ENCODE peak calls at places on chromosomes 2 and 18, in eight cellular contexts. J is right lobe of liver, Z is WTC11, T is glutamatergic neuron, P is fibroblast of mammary gland, Y is kidney, Q is tibial artery, C is upper lobe of left lung. G is an unnamed sample.
A peak's percentile ranks its signal among the peaks of the same experiment; 100 is the strongest.

GRCh38 chr2:67772216-67773180 is 290.3 kb downstream of the C1D start:
- DNase-seq in J (no peak), Z (no peak), T (no peak), P (peak; percentile 39), Y (no peak), Q (no peak), C (no peak), G (no peak)

GRCh38 chr2:8030694-8031303 is 651.1 kb upstream of the ID2 start:
- DNase-seq in J (no peak), Z (no peak), T (no peak), P (no peak), Y (no peak), Q (no peak), C (no peak), G (no peak)

GRCh38 chr18:48837676-48838075 is 113.1 kb downstream of the SMAD7 start:
- DNase-seq in J (peak; percentile 31), Z (no peak), T (peak; percentile 4), P (no peak), Y (peak; percentile 46), Q (peak; percentile 46), C (no peak), G (no peak)

GRCh38 chr18:59881728-59882685 is 17.8 kb upstream of the PMAIP1 start:
- DNase-seq in J (no peak), Z (no peak), T (no peak), P (peak; percentile 43), Y (no peak), Q (no peak), C (no peak), G (no peak)

GRCh38 chr2:67548317-67549095 is 151.4 kb downstream of the ETAA1 start:
- DNase-seq in J (no peak), Z (no peak), T (no peak), P (no peak), Y (no peak), Q (no peak), C (no peak), G (no peak)

GRCh38 chr2:3073196-3073595 is 304.4 kb downstream of the EIPR1 start:
- DNase-seq in J (no peak), Z (no peak), T (no peak), P (no peak), Y (no peak), Q (no peak), C (no peak), G (no peak)

GRCh38 chr2:217459675-217460405 is 543.0 kb downstream of the TNS1 start:
- DNase-seq in J (no peak), Z (no peak), T (no peak), P (no peak), Y (peak; percentile 53), Q (no peak), C (no peak), G (no peak)

GRCh38 chr2:9478526-9478925 is 4.2 kb downstream of the IAH1 start:
- DNase-seq in J (no peak), Z (no peak), T (no peak), P (no peak), Y (no peak), Q (no peak), C (no peak), G (no peak)

GRCh38 chr2:69138793-69139510 is 126.0 kb downstream of the ANTXR1 start:
- DNase-seq in J (no peak), Z (no peak), T (no peak), P (peak; percentile 93), Y (no peak), Q (peak; percentile 81), C (no peak), G (peak; percentile 15)

GRCh38 chr2:190987938-190988337 is 26.0 kb downstream of the STAT1 start:
- DNase-seq in J (no peak), Z (no peak), T (no peak), P (no peak), Y (no peak), Q (no peak), C (no peak), G (no peak)

GRCh38 chr2:157056200-157056676 is 201.3 kb upstream of the GALNT5 start:
- DNase-seq in J (no peak), Z (no peak), T (no peak), P (peak; percentile 91), Y (no peak), Q (no peak), C (no peak), G (peak; percentile 6)

GRCh38 chr2:15388406-15389325 is 172.5 kb downstream of the NBAS start:
- DNase-seq in J (no peak), Z (no peak), T (no peak), P (no peak), Y (no peak), Q (no peak), C (no peak), G (no peak)

GRCh38 chr2:199459286-199460100 is 1.8 kb upstream of the SATB2 start:
- DNase-seq in J (peak; percentile 92), Z (peak; percentile 91), T (peak; percentile 95), P (peak; percentile 94), Y (peak; percentile 94), Q (peak; percentile 95), C (peak; percentile 75), G (peak; percentile 89)

GRCh38 chr2:69973335-69973735 is 11.9 kb upstream of the ASPRV1 start:
- DNase-seq in J (no peak), Z (no peak), T (no peak), P (peak; percentile 47), Y (peak; percentile 7), Q (no peak), C (no peak), G (no peak)

GRCh38 chr2:105437708-105438103 is 38.9 kb upstream of the FHL2 start:
- DNase-seq in J (no peak), Z (no peak), T (no peak), P (peak; percentile 61), Y (no peak), Q (no peak), C (no peak), G (no peak)

GRCh38 chr2:219072741-219073140 is 12.0 kb upstream of the IHH start:
- DNase-seq in J (no peak), Z (no peak), T (no peak), P (no peak), Y (no peak), Q (no peak), C (no peak), G (no peak)

GRCh38 chr2:215672406-215672805 is 236.5 kb upstream of the FN1 start:
- DNase-seq in J (no peak), Z (no peak), T (no peak), P (no peak), Y (no peak), Q (no peak), C (no peak), G (no peak)

GRCh38 chr2:40213071-40213470 is 238.8 kb downstream of the SLC8A1 start:
- DNase-seq in J (no peak), Z (no peak), T (no peak), P (peak; percentile 69), Y (no peak), Q (no peak), C (no peak), G (no peak)

GRCh38 chr18:60146220-60146960 is 226.2 kb downstream of the MC4R start:
- DNase-seq in J (no peak), Z (no peak), T (no peak), P (peak; percentile 67), Y (no peak), Q (no peak), C (no peak), G (no peak)

GRCh38 chr2:209340522-209340921 is 83.3 kb upstream of the MAP2 start:
- DNase-seq in J (no peak), Z (no peak), T (no peak), P (no peak), Y (no peak), Q (no peak), C (no peak), G (peak; percentile 57)

GRCh38 chr18:76458522-76459311 is 36.3 kb downstream of the ZNF516 start:
- DNase-seq in J (no peak), Z (no peak), T (no peak), P (no peak), Y (no peak), Q (no peak), C (peak; percentile 14), G (no peak)

DNA sequence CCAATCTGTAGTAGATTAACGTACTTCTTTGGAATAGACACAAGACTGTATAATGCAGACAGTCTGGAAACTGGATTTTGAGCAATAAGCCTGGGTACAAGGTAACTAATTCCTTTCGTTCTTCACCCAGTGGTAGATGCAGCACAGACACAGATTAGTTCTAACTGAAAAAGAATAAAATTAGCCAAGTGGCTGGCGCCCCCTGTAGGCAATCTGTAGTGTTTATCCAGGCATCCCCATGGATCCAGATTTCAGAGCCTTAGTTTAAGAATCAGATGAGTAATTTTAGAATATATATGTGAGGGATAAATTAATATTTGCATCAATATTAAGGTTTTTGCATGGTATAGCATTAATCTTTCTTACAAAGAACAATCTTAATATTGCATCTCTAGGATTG is 563.9 kb downstream of the DCC start:
- DNase-seq in J (no peak), Z (peak; percentile 64), T (peak; percentile 73), P (peak; percentile 3), Y (no peak), Q (no peak), C (peak; percentile 48), G (no peak)
- TF ChIP-seq CTCF in J (peak; percentile 27), Z (peak; percentile 73), T (peak; percentile 91), P (peak; percentile 29), Y (peak; percentile 42), Q (no peak), C (peak; percentile 43), G (peak; percentile 40)

DNA sequence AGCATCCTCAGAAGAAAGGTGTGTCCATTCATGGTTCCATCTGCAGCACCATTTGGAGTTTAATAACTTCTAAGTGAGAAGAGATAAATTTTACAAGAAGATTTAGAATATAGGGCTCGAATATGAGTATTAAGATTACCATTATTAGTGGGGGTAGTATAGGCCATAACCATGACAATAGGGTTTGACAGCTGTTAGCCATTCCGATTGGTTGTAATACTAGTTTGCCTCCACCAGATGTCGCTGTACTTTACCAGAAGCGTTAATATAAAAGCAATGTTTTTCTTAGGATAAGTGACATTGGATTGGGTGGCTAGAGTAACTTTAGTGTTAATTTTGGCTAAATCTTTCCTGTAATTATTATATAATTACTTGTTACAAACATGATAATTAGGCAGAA is 107.5 kb upstream of the SRD5A2 start:
- DNase-seq in J (no peak), Z (no peak), T (no peak), P (peak; percentile 16), Y (no peak), Q (no peak), C (no peak), G (no peak)
- TF ChIP-seq CTCF in J (peak; percentile 50), Z (peak; percentile 63), T (peak; percentile 77), P (peak; percentile 61), Y (peak; percentile 15), Q (peak; percentile 17), C (no peak), G (peak; percentile 30)

DNA sequence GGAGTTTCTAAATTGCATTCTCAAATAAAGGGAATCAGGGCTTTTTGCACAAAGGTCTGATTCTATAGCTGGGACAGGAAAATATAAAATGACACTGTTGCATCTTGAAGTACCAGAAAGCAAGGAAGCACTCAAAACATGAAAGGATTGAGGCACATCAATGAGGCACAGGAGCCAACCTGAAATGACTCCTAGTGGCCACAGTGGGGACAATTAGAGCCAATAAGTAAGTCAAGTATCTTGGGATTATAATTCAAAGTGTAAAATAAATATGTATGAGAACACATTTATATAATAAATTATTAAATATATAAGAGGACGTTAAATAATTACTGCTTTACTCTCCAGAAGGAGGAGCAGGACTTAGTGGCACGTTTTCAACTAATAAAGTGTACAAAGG is 1259.5 kb upstream of the CDH2 start:
- DNase-seq in J (no peak), Z (no peak), T (no peak), P (no peak), Y (no peak), Q (no peak), C (no peak), G (no peak)
- TF ChIP-seq CTCF in J (no peak), Z (no peak), T (no peak), P (no peak), Y (no peak), Q (no peak), C (no peak), G (no peak)

GRCh38 chr2:56288863-56289580 is 105.2 kb downstream of the CCDC85A start:
- DNase-seq in J (no peak), Z (no peak), T (no peak), P (no peak), Y (no peak), Q (no peak), C (no peak), G (no peak)
- TF ChIP-seq CTCF in J (no peak), Z (no peak), T (no peak), P (no peak), Y (peak; percentile 24), Q (no peak), C (no peak), G (no peak)